ENCODE peak calls at places on chromosome 10, in seven cellular contexts. One of them, this sample, is unnamed. For H3K27me3, the result is how much of the 10 kb centered on the place peaks cover.

GRCh38 chr10:132697568-132698200 is 88.3 kb downstream of the NKX6-2 start:
- DNase-seq in H9: peak
- DNase-seq in testis: no peak
- DNase-seq in IMR-90: peak
- DNase-seq in PC-3: no peak
- DNase-seq in aorta: peak
- DNase-seq in breast epithelium: peak
- DNase-seq in this sample: no peak

GRCh38 chr10:8179081-8179480 is 124.6 kb downstream of the GATA3 start:
- DNase-seq in H9: no peak
- DNase-seq in testis: no peak
- DNase-seq in IMR-90: no peak
- DNase-seq in PC-3: no peak
- DNase-seq in aorta: no peak
- DNase-seq in breast epithelium: no peak
- DNase-seq in this sample: no peak

GRCh38 chr10:124577651-124578050 is 116.0 kb downstream of the LHPP start:
- DNase-seq in H9: no peak
- DNase-seq in testis: no peak
- DNase-seq in IMR-90: no peak
- DNase-seq in PC-3: no peak
- DNase-seq in aorta: peak
- DNase-seq in breast epithelium: no peak
- DNase-seq in this sample: no peak

GRCh38 chr10:22228167-22228938 is 10.5 kb upstream of the EBLN1 start:
- DNase-seq in H9: no peak
- DNase-seq in testis: no peak
- DNase-seq in IMR-90: no peak
- DNase-seq in PC-3: no peak
- DNase-seq in aorta: no peak
- DNase-seq in breast epithelium: no peak
- DNase-seq in this sample: no peak

GRCh38 chr10:13930123-13930522 is 343.4 kb downstream of the PRPF18 start:
- DNase-seq in H9: no peak
- DNase-seq in testis: no peak
- DNase-seq in IMR-90: no peak
- DNase-seq in PC-3: no peak
- DNase-seq in aorta: no peak
- DNase-seq in breast epithelium: no peak
- DNase-seq in this sample: peak

GRCh38 chr10:14671383-14671782 is 103.3 kb downstream of the FAM107B start:
- DNase-seq in H9: peak
- DNase-seq in testis: peak
- DNase-seq in IMR-90: no peak
- DNase-seq in PC-3: peak
- DNase-seq in aorta: no peak
- DNase-seq in breast epithelium: no peak
- DNase-seq in this sample: peak

GRCh38 chr10:80454526-80455460 is 683 bp downstream of the TSPAN14 start:
- DNase-seq in H9: peak
- DNase-seq in testis: peak
- DNase-seq in IMR-90: no peak
- DNase-seq in PC-3: no peak
- DNase-seq in aorta: peak
- DNase-seq in breast epithelium: no peak
- DNase-seq in this sample: peak

GRCh38 chr10:117933036-117933435 is 113.7 kb downstream of the RAB11FIP2 start:
- DNase-seq in H9: no peak
- DNase-seq in testis: no peak
- DNase-seq in IMR-90: peak
- DNase-seq in PC-3: peak
- DNase-seq in aorta: no peak
- DNase-seq in breast epithelium: no peak
- DNase-seq in this sample: no peak

GRCh38 chr10:35294506-35294905 is 41.8 kb upstream of the CCNY start:
- DNase-seq in H9: no peak
- DNase-seq in testis: no peak
- DNase-seq in IMR-90: no peak
- DNase-seq in PC-3: no peak
- DNase-seq in aorta: no peak
- DNase-seq in breast epithelium: no peak
- DNase-seq in this sample: no peak

GRCh38 chr10:91163709-91164474 is 56.6 kb upstream of the PCGF5 start:
- DNase-seq in H9: peak
- DNase-seq in testis: peak
- DNase-seq in IMR-90: peak
- DNase-seq in PC-3: peak
- DNase-seq in aorta: peak
- DNase-seq in breast epithelium: peak
- DNase-seq in this sample: peak

GRCh38 chr10:104049497-104050250 is 36.0 kb downstream of the COL17A1 start:
- DNase-seq in H9: no peak
- DNase-seq in testis: no peak
- DNase-seq in IMR-90: peak
- DNase-seq in PC-3: peak
- DNase-seq in aorta: no peak
- DNase-seq in breast epithelium: no peak
- DNase-seq in this sample: no peak

DNA sequence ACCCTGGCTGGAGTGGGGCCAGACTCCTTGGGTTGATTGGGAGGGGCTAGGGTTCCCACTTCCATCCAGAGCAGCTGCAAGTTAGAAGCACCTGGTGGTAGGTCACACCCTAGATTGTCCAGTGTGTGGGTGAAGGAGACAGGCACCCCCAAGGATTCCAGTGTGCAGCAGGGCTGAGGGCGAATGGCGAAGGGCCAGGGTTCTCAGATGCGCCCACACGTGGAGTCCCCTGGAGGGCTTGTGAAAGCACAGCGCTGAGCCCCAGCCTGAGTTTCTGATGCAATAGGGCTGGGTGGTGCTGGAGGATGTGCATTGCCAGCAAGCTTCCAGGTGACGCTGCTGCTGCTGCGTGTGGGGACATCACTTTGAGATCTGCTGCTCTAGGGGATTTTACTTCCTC is 25.4 kb downstream of the TBATA start:
- DNase-seq in H9: no peak
- DNase-seq in testis: no peak
- DNase-seq in IMR-90: no peak
- DNase-seq in PC-3: no peak
- DNase-seq in aorta: no peak
- DNase-seq in breast epithelium: no peak
- DNase-seq in this sample: no peak
- H3K27me3 ChIP-seq in H9: under half
- H3K27me3 ChIP-seq in testis: under half
- H3K27me3 ChIP-seq in IMR-90: under half
- H3K27me3 ChIP-seq in PC-3: under half
- H3K27me3 ChIP-seq in aorta: under half
- H3K27me3 ChIP-seq in breast epithelium: under half
- H3K27me3 ChIP-seq in this sample: under half

DNA sequence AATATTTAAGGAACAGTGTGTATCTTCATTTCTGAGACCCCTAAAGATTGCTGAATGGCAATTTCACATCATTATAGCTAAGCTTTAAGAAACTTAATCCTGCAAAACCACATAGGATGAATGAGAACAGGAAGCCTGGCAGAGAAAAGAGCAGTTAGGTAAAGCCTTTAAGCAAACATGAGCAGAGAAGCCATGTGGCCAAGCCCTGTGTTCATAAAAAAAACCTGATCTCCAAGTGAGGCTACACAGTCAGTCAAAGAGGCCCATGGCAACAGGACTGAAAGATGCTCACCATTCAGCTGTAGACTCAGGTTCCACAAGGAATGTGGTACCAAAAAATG is 9.3 kb downstream of the LIPA start:
- DNase-seq in H9: no peak
- DNase-seq in testis: no peak
- DNase-seq in IMR-90: no peak
- DNase-seq in PC-3: no peak
- DNase-seq in aorta: no peak
- DNase-seq in breast epithelium: no peak
- DNase-seq in this sample: peak
- H3K27ac ChIP-seq in H9: peak
- H3K27ac ChIP-seq in testis: no peak
- H3K27ac ChIP-seq in IMR-90: no peak
- H3K27ac ChIP-seq in PC-3: no peak
- H3K27ac ChIP-seq in aorta: no peak
- H3K27ac ChIP-seq in breast epithelium: peak
- H3K27ac ChIP-seq in this sample: peak

GRCh38 chr10:101226888-101227736 is 2.2 kb downstream of the LBX1 start:
- DNase-seq in H9: no peak
- DNase-seq in testis: no peak
- DNase-seq in IMR-90: no peak
- DNase-seq in PC-3: no peak
- DNase-seq in aorta: no peak
- DNase-seq in breast epithelium: no peak
- DNase-seq in this sample: no peak
- H3K27me3 ChIP-seq in H9: half or more
- H3K27me3 ChIP-seq in testis: under half
- H3K27me3 ChIP-seq in IMR-90: half or more
- H3K27me3 ChIP-seq in PC-3: half or more
- H3K27me3 ChIP-seq in aorta: under half
- H3K27me3 ChIP-seq in breast epithelium: under half
- H3K27me3 ChIP-seq in this sample: under half

GRCh38 chr10:71984798-71985388 is 20.7 kb downstream of the CHST3 start:
- DNase-seq in H9: no peak
- DNase-seq in testis: no peak
- DNase-seq in IMR-90: no peak
- DNase-seq in PC-3: no peak
- DNase-seq in aorta: no peak
- DNase-seq in breast epithelium: no peak
- DNase-seq in this sample: no peak
- H3K27ac ChIP-seq in H9: no peak
- H3K27ac ChIP-seq in testis: peak
- H3K27ac ChIP-seq in IMR-90: peak
- H3K27ac ChIP-seq in PC-3: no peak
- H3K27ac ChIP-seq in aorta: peak
- H3K27ac ChIP-seq in breast epithelium: peak
- H3K27ac ChIP-seq in this sample: no peak

DNA sequence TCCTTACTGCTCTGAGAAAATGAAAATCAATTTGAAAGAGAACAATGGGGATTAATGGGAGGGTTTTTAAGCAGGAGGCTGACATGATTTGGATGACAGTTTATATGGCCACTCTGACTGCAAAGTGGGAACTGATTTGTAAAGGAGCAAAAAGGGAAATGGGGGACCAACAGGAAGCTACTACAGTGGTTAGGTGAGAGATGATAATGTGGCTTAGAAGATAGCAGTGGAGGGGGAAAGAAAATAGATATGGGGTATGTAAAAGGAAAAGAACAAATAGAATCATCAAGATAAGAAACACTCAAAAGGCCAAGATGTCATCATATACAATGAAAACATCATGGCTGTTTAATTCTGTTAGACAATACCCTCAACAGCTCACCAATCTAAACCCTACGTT is 177.5 kb downstream of the ANK3 start:
- DNase-seq in H9: no peak
- DNase-seq in testis: no peak
- DNase-seq in IMR-90: no peak
- DNase-seq in PC-3: no peak
- DNase-seq in aorta: no peak
- DNase-seq in breast epithelium: no peak
- DNase-seq in this sample: no peak
- H3K27me3 ChIP-seq in H9: under half
- H3K27me3 ChIP-seq in testis: under half
- H3K27me3 ChIP-seq in IMR-90: under half
- H3K27me3 ChIP-seq in PC-3: under half
- H3K27me3 ChIP-seq in aorta: under half
- H3K27me3 ChIP-seq in breast epithelium: under half
- H3K27me3 ChIP-seq in this sample: under half

DNA sequence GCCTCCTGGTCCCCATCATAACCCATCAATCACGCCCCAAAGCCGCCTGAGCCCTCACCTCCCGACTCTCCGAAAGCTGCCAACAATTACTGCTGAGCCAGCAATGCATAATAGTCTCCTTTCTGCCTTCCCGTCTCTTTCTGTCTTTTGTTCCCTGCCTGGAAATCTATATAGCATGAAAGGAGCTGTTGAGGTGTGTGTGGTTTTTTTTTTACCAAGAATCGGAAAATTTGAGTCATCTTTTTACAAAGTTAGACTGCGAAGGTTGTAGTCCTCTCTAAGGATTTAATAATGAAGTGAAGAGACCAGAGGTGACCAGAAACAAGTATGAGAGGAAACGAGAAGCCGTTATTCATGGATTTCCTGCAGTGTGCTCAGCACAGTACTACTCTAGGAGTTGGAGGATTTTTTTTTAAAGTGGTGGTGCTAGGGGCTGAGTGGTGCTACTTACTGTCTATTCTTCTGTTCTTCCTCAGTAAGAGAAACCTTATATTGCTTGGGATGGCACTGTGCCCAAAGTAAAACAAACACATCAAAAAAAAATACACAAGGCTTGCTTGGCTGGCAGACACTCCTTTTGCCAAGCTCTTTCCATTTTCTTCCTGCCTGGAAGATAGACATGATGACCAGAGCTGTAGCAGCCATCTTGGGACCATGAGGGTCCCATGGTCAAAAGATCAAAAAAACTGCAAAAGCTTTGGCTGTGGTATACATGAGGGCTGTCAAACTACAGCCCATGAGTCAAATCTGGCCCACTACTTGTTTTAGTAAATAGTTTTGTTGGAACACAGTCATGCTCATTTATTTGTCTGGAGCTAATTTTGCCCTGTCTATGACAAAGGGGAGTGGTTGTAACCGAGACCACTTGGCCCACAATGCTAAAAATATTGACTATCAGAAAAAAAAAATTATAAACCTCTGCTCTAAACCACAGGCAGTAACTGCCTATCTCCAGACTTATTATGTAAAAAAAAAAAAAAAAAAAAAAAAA is 37.3 kb downstream of the ASB13 start:
- DNase-seq in H9: no peak
- DNase-seq in testis: no peak
- DNase-seq in IMR-90: peak
- DNase-seq in PC-3: peak
- DNase-seq in aorta: no peak
- DNase-seq in breast epithelium: no peak
- DNase-seq in this sample: no peak
- H3K27ac ChIP-seq in H9: no peak
- H3K27ac ChIP-seq in testis: peak
- H3K27ac ChIP-seq in IMR-90: peak
- H3K27ac ChIP-seq in PC-3: no peak
- H3K27ac ChIP-seq in aorta: peak
- H3K27ac ChIP-seq in breast epithelium: peak
- H3K27ac ChIP-seq in this sample: no peak

DNA sequence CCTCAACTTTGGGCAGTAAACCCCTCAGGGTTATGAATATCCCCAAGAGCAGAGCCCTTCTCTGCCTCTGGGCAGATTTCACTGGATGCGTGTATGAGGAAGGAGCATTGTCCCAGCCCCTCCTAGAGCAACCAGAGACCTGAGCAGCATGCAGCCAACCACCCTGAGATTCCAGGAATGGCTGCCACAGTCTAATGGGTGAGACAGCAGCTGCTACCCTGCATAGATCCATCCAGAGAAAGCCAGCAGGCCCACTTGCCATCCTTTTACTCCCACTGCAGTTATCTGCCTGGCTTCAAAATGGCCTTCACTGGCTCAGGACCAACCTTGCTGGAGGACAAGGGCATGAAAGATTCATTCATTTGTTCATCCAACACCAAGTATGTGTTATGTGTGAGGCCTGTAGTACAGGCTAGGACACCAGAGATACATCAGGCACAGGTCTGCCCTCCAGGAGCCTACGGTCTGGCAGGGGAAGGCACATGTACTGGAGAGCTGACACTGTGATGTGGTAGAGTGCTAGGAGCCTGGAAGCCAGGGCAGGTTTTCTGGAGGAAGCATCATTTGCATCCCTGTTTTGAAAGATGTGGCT is 26.2 kb upstream of the C10orf105 start:
- DNase-seq in H9: no peak
- DNase-seq in testis: no peak
- DNase-seq in IMR-90: no peak
- DNase-seq in PC-3: no peak
- DNase-seq in aorta: no peak
- DNase-seq in breast epithelium: no peak
- DNase-seq in this sample: no peak
- H3K27me3 ChIP-seq in H9: under half
- H3K27me3 ChIP-seq in testis: under half
- H3K27me3 ChIP-seq in IMR-90: under half
- H3K27me3 ChIP-seq in PC-3: under half
- H3K27me3 ChIP-seq in aorta: under half
- H3K27me3 ChIP-seq in breast epithelium: under half
- H3K27me3 ChIP-seq in this sample: under half

This sample was measured in SJCRH30.